ENCODE peak calls at places on chromosomes 13 and 19, in ten cellular contexts. I, N, G, K, V, T, Y, D, Z and A are unnamed samples.

GRCh38 chr13:23960566-23961156 is 63.4 kb upstream of the C1QTNF9B start:
- DNase-seq in I (no peak), N (no peak), G (no peak), K (no peak), V (no peak), T (peak), Y (no peak), D (no peak), Z (no peak), A (no peak)

GRCh38 chr13:36057041-36057440 is 74.1 kb downstream of the DCLK1 start:
- DNase-seq in I (no peak), N (no peak), G (no peak), K (no peak), V (no peak), T (peak), Y (no peak), D (no peak), Z (no peak), A (no peak)

GRCh38 chr19:23403024-23403423 is 7.8 kb upstream of the ZNF91 start:
- DNase-seq in I (no peak), N (no peak), G (no peak), K (no peak), V (no peak), T (no peak), Y (no peak), D (no peak), Z (no peak), A (no peak)

GRCh38 chr19:4380254-4380727 is 20.1 kb downstream of the SH3GL1 start:
- DNase-seq in I (no peak), N (peak), G (peak), K (no peak), V (no peak), T (no peak), Y (peak), D (peak), Z (peak), A (peak)

GRCh38 chr19:10112895-10113591 is 1.6 kb downstream of the P2RY11 start:
- DNase-seq in I (no peak), N (peak), G (peak), K (no peak), V (no peak), T (peak), Y (peak), D (no peak), Z (no peak), A (peak)

GRCh38 chr13:110126391-110126961 is 180.5 kb downstream of the COL4A1 start:
- DNase-seq in I (no peak), N (peak), G (no peak), K (peak), V (peak), T (peak), Y (peak), D (peak), Z (peak), A (peak)

GRCh38 chr13:43087960-43088580 is 64.7 kb downstream of the DNAJC15 start:
- DNase-seq in I (no peak), N (no peak), G (no peak), K (no peak), V (no peak), T (peak), Y (no peak), D (no peak), Z (no peak), A (no peak)

GRCh38 chr19:34366670-34367423 is 1.9 kb downstream of the GPI start:
- DNase-seq in I (no peak), N (peak), G (no peak), K (peak), V (peak), T (peak), Y (no peak), D (no peak), Z (no peak), A (no peak)

GRCh38 chr19:48966541-48967345 is 1.6 kb downstream of the FTL start:
- DNase-seq in I (no peak), N (no peak), G (no peak), K (no peak), V (no peak), T (peak), Y (no peak), D (no peak), Z (no peak), A (no peak)

GRCh38 chr19:48516536-48516935 is 4.9 kb upstream of the LMTK3 start:
- DNase-seq in I (no peak), N (no peak), G (no peak), K (no peak), V (no peak), T (no peak), Y (no peak), D (no peak), Z (no peak), A (no peak)

GRCh38 chr13:105144936-105145335 is 1390.5 kb downstream of the EFNB2 start:
- DNase-seq in I (no peak), N (no peak), G (no peak), K (no peak), V (no peak), T (no peak), Y (no peak), D (no peak), Z (no peak), A (no peak)

GRCh38 chr13:106533940-106534843 is 1.3 kb downstream of the EFNB2 start:
- DNase-seq in I (no peak), N (peak), G (no peak), K (no peak), V (peak), T (peak), Y (peak), D (peak), Z (peak), A (peak)

GRCh38 chr13:36130542-36131214 is 504 bp downstream of the DCLK1 start:
- DNase-seq in I (no peak), N (peak), G (no peak), K (no peak), V (no peak), T (peak), Y (peak), D (peak), Z (no peak), A (peak)

GRCh38 chr19:47547175-47547574 is 25.8 kb downstream of the ZNF541 start:
- DNase-seq in I (no peak), N (no peak), G (no peak), K (no peak), V (no peak), T (no peak), Y (no peak), D (no peak), Z (no peak), A (no peak)

GRCh38 chr19:33226550-33227241 is 1.0 kb upstream of the SLC7A10 start:
- DNase-seq in I (no peak), N (peak), G (no peak), K (no peak), V (no peak), T (no peak), Y (peak), D (no peak), Z (no peak), A (no peak)

GRCh38 chr19:45967246-45967645 is 6.4 kb downstream of the NOVA2 start:
- DNase-seq in I (no peak), N (peak), G (no peak), K (no peak), V (no peak), T (no peak), Y (no peak), D (no peak), Z (no peak), A (no peak)

GRCh38 chr19:8111376-8111775 is 38.0 kb downstream of the FBN3 start:
- DNase-seq in I (no peak), N (no peak), G (no peak), K (no peak), V (no peak), T (no peak), Y (no peak), D (no peak), Z (no peak), A (no peak)

GRCh38 chr19:10388957-10389356 is 8.6 kb upstream of the TYK2 start:
- DNase-seq in I (peak), N (peak), G (peak), K (peak), V (peak), T (peak), Y (peak), D (peak), Z (peak), A (peak)

GRCh38 chr13:31213681-31214289 is 14.0 kb downstream of the B3GLCT start:
- DNase-seq in I (no peak), N (no peak), G (no peak), K (no peak), V (no peak), T (peak), Y (no peak), D (no peak), Z (no peak), A (no peak)

GRCh38 chr13:110869805-110870706 is 44.8 kb downstream of the ANKRD10 start:
- DNase-seq in I (peak), N (peak), G (no peak), K (peak), V (peak), T (peak), Y (peak), D (peak), Z (peak), A (peak)

GRCh38 chr13:78742659-78743058 is 83.7 kb upstream of the OBI1 start:
- DNase-seq in I (no peak), N (no peak), G (no peak), K (no peak), V (no peak), T (no peak), Y (no peak), D (no peak), Z (no peak), A (no peak)

GRCh38 chr19:53057904-53058579 is 13.5 kb downstream of the ERVV-2 start:
- DNase-seq in I (no peak), N (no peak), G (no peak), K (no peak), V (no peak), T (no peak), Y (peak), D (peak), Z (no peak), A (no peak)

GRCh38 chr13:29573190-29573589 is 22.3 kb downstream of the SLC7A1 start:
- DNase-seq in I (no peak), N (peak), G (no peak), K (no peak), V (no peak), T (peak), Y (no peak), D (no peak), Z (peak), A (peak)

GRCh38 chr19:55088021-55088451 is 12.4 kb downstream of the EPS8L1 start:
- DNase-seq in I (no peak), N (no peak), G (no peak), K (no peak), V (no peak), T (no peak), Y (no peak), D (no peak), Z (no peak), A (no peak)

GRCh38 chr13:107192289-107192688 is 624.4 kb upstream of the ARGLU1 start:
- DNase-seq in I (no peak), N (no peak), G (no peak), K (no peak), V (no peak), T (no peak), Y (no peak), D (no peak), Z (no peak), A (no peak)

GRCh38 chr19:12784394-12784870 is 6.9 kb upstream of the JUNB start:
- DNase-seq in I (no peak), N (no peak), G (peak), K (no peak), V (no peak), T (no peak), Y (no peak), D (no peak), Z (no peak), A (no peak)

GRCh38 chr19:31354316-31354715 is 5.1 kb upstream of the TSHZ3 start:
- DNase-seq in I (no peak), N (no peak), G (no peak), K (no peak), V (no peak), T (no peak), Y (no peak), D (no peak), Z (no peak), A (no peak)

GRCh38 chr13:94009696-94010095 is 469.8 kb downstream of the DCT start:
- DNase-seq in I (no peak), N (no peak), G (no peak), K (peak), V (no peak), T (peak), Y (no peak), D (no peak), Z (no peak), A (no peak)
- H3K4me3 ChIP-seq in I (no peak), N (no peak), G (no peak), K (no peak), V (no peak), T (no peak), Y (no peak), D (no peak), Z (no peak), A (no peak)

GRCh38 chr13:27449936-27450828 is at the start of gene MTIF3:
- DNase-seq in I (peak), N (peak), G (peak), K (peak), V (peak), T (peak), Y (peak), D (peak), Z (peak), A (peak)

GRCh38 chr13:27450921-27451461 is 627 bp upstream of the MTIF3 start:
- DNase-seq in I (no peak), N (peak), G (no peak), K (no peak), V (no peak), T (peak), Y (peak), D (peak), Z (peak), A (peak)

GRCh38 chr13:27455331-27455855 is 5.0 kb upstream of the MTIF3 start:
- DNase-seq in I (no peak), N (no peak), G (no peak), K (no peak), V (no peak), T (peak), Y (no peak), D (no peak), Z (no peak), A (no peak)
- H3K4me3 ChIP-seq in I (peak), N (peak), G (peak), K (no peak), V (peak), T (no peak), Y (peak), D (no peak), Z (no peak), A (no peak)

GRCh38 chr19:989381-990081 is 5.4 kb downstream of the WDR18 start:
- DNase-seq in I (no peak), N (no peak), G (no peak), K (no peak), V (no peak), T (no peak), Y (no peak), D (no peak), Z (no peak), A (no peak)
- H3K4me3 ChIP-seq in I (no peak), N (no peak), G (no peak), K (no peak), V (no peak), T (no peak), Y (no peak), D (no peak), Z (no peak), A (no peak)

GRCh38 chr13:112132142-112132541 is 65.2 kb downstream of the SOX1 start:
- DNase-seq in I (no peak), N (no peak), G (no peak), K (no peak), V (no peak), T (no peak), Y (no peak), D (no peak), Z (peak), A (no peak)
- H3K4me3 ChIP-seq in I (no peak), N (no peak), G (no peak), K (no peak), V (no peak), T (no peak), Y (no peak), D (no peak), Z (no peak), A (no peak)

DNA sequence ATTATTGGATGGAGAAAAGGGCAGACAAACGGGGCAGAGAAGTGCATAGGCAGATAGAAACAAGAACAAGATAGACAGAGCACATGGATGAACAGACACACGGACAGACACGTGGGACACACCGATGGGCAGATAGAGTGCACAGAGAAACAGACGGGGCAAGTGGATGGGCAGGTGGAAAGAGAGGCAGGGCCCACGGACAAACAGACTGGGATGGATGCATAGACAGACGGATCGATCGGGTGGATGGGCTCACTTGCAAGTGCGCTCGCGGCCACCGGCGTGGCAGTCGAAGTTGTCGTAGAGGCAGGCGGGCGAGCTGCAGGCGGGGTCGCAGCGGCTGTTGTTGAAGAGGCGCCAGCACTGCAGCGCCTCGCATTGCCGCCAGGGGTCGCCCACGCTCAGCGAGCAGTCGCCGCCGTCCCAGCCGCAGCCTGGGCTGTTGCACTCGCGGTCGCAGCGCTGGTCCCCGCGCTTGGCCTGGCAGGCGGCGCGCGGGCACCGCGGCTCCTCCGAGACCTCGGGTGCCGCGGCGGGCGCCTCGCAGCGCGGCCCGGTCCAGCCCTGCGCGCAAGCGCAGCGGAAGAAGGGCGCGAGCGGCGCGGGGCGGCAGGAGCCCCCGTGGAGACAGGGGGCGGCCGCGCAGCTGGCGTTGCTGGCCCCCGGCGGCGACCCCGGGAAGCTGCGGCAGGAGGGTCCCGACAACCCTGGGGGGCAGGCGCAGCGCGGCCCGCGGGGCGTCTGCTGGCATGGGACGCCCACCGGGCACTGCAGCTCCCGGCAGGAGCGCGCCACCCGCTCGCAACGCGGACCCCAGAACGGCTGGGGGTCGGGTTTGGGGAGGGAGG is 23.3 kb downstream of the NOTCH3 start:
- DNase-seq in I (no peak), N (peak), G (peak), K (no peak), V (no peak), T (peak), Y (peak), D (peak), Z (peak), A (peak)
- H3K4me3 ChIP-seq in I (peak), N (peak), G (no peak), K (no peak), V (no peak), T (no peak), Y (no peak), D (no peak), Z (no peak), A (no peak)

GRCh38 chr13:21328836-21329477 is 130.1 kb downstream of the ZDHHC20 start:
- DNase-seq in I (no peak), N (no peak), G (no peak), K (no peak), V (no peak), T (no peak), Y (no peak), D (no peak), Z (no peak), A (no peak)

GRCh38 chr13:21324793-21325192 is 134.3 kb downstream of the ZDHHC20 start:
- DNase-seq in I (no peak), N (no peak), G (no peak), K (no peak), V (no peak), T (no peak), Y (no peak), D (no peak), Z (no peak), A (no peak)

GRCh38 chr13:21322988-21323387 is 136.1 kb downstream of the ZDHHC20 start:
- DNase-seq in I (no peak), N (no peak), G (no peak), K (no peak), V (no peak), T (no peak), Y (no peak), D (no peak), Z (no peak), A (no peak)

GRCh38 chr13:21328201-21328600 is 130.9 kb downstream of the ZDHHC20 start:
- DNase-seq in I (no peak), N (no peak), G (no peak), K (no peak), V (no peak), T (no peak), Y (no peak), D (no peak), Z (no peak), A (no peak)

DNA sequence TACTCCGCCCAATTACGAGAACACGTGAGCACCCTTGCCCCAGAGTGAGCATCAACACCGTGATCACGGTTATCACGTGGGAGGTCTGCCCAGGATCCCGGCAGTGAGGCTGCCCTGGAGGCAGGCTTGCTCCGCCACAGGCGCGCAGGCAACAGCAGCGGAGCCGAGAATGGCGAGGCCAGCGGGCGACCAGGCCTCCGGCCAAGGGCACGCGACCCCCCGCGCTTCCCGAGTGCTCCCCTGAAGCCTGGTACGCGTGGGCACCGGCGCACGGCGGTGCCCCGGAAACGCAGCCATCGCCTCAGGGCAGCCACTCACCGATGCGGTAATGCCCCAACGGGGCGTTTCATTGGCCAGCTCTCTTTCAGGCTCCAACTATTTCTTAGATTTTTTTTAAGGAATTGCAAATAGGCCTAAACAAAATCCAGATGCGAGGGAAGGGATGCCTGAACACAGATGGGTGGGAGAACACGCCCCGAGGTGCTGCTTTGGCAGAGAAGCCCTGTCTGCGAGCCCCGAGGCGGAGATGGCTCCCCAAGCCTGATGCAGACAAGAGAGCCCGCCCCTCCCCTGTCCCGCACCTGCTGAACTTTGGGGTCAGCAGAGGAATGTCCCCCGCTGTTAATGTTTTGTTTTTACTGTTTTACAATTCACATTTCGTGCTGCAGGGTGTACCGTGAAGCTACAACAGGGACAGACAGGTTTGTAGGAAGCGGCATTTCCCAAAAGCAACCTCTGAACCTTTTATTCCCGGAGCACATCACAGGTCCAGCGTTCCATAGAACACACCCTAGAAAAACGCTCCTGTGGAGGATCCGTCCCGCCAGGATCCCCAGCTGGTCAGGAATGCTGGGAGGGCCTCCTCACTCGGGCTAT is 132.7 kb downstream of the ZDHHC20 start:
- DNase-seq in I (no peak), N (no peak), G (no peak), K (peak), V (peak), T (peak), Y (no peak), D (no peak), Z (no peak), A (peak)
- H3K4me3 ChIP-seq in I (peak), N (peak), G (peak), K (peak), V (peak), T (peak), Y (peak), D (peak), Z (no peak), A (peak)

GRCh38 chr13:91216928-91217700 is 130.4 kb upstream of the MIR17HG start:
- DNase-seq in I (no peak), N (no peak), G (no peak), K (no peak), V (no peak), T (no peak), Y (no peak), D (no peak), Z (no peak), A (no peak)
- H3K4me3 ChIP-seq in I (no peak), N (no peak), G (no peak), K (no peak), V (no peak), T (no peak), Y (no peak), D (no peak), Z (no peak), A (no peak)

GRCh38 chr13:99062593-99062992 is 84.7 kb upstream of the DOCK9 start:
- DNase-seq in I (no peak), N (no peak), G (no peak), K (peak), V (no peak), T (peak), Y (peak), D (peak), Z (no peak), A (peak)
- H3K4me3 ChIP-seq in I (peak), N (no peak), G (no peak), K (peak), V (no peak), T (no peak), Y (no peak), D (no peak), Z (no peak), A (no peak)